ENCODE peak calls at places on chromosomes 16 and 17, in five cellular contexts. W, B, I, J and F are unnamed samples.

GRCh38 chr17:31702040-31702439 is 157.0 kb downstream of the COPRS start:
- DNase-seq in J (no peak), W (no peak), B (no peak), I (no peak), F (no peak)

GRCh38 chr17:64399071-64399766 is 8.6 kb upstream of the PECAM1 start:
- DNase-seq in J (peak; percentile 49), W (no peak), I (no peak), B (no peak), F (no peak)

GRCh38 chr17:29158515-29159275 is 21.5 kb downstream of the MYO18A start:
- DNase-seq in I (no peak), B (peak; percentile 60), J (peak; percentile 72), W (no peak), F (no peak)

GRCh38 chr17:59093702-59094231 is 12.9 kb downstream of the TRIM37 start:
- DNase-seq in B (peak; percentile 81), W (no peak), J (peak; percentile 98), I (peak; percentile 68), F (peak; percentile 72)

GRCh38 chr17:76414334-76415295 is 30.2 kb downstream of the SPHK1 start:
- DNase-seq in I (no peak), B (no peak), W (no peak), J (peak; percentile 65), F (no peak)

GRCh38 chr16:69179255-69180010 is 7.5 kb upstream of the SNTB2 start:
- DNase-seq in I (peak; percentile 80), B (peak; percentile 49), J (peak; percentile 93), W (no peak), F (peak; percentile 89)

GRCh38 chr16:3513892-3514600 is 13.2 kb downstream of the CLUAP1 start:
- DNase-seq in J (no peak), B (no peak), I (no peak), W (no peak), F (no peak)

GRCh38 chr16:14302031-14302398 is 230.9 kb downstream of the MRTFB start:
- DNase-seq in J (peak; percentile 66), W (no peak), B (no peak), I (no peak), F (no peak)

GRCh38 chr16:14667347-14668266 is 26.5 kb downstream of the PLA2G10 start:
- DNase-seq in W (no peak), J (no peak), B (no peak), I (peak; percentile 69), F (no peak)

GRCh38 chr17:20032636-20033035 is 23.5 kb downstream of the SPECC1 start:
- DNase-seq in B (no peak), I (no peak), W (no peak), J (no peak), F (no peak)

GRCh38 chr16:2774161-2774891 is 2.8 kb downstream of the ELOB start:
- DNase-seq in W (no peak), J (no peak), B (no peak), I (no peak), F (no peak)

GRCh38 chr16:46954562-46954961 is 18.9 kb downstream of the DNAJA2 start:
- DNase-seq in J (no peak), B (no peak), W (no peak), I (no peak), F (no peak)

GRCh38 chr17:30809867-30810266 is 14.6 kb downstream of the CRLF3 start:
- DNase-seq in W (no peak), B (no peak), J (no peak), I (no peak), F (no peak)

GRCh38 chr17:69460963-69461922 is 46.7 kb downstream of the MAP2K6 start:
- DNase-seq in W (no peak), J (no peak), I (no peak), B (no peak), F (no peak)

GRCh38 chr16:4052801-4053662 is 63.2 kb downstream of the ADCY9 start:
- DNase-seq in J (no peak), B (no peak), W (peak; percentile 43), I (peak; percentile 80), F (no peak)

GRCh38 chr17:55607736-55608341 is 96.6 kb upstream of the SMIM36 start:
- DNase-seq in W (no peak), B (peak; percentile 57), J (peak; percentile 77), I (peak; percentile 60), F (peak; percentile 66)

GRCh38 chr17:43532581-43532980 is 13.6 kb downstream of the ETV4 start:
- DNase-seq in W (no peak), I (no peak), J (no peak), B (no peak), F (no peak)

GRCh38 chr17:42670199-42670924 is 6.4 kb downstream of the PLEKHH3 start:
- DNase-seq in I (no peak), J (no peak), B (no peak), W (no peak), F (no peak)

GRCh38 chr16:58306327-58306726 is 11.5 kb upstream of the PRSS54 start:
- DNase-seq in B (no peak), J (peak; percentile 55), W (no peak), I (no peak), F (no peak)

GRCh38 chr16:2365895-2366294 is 25.4 kb upstream of the ABCA3 start:
- DNase-seq in W (no peak), J (peak; percentile 64), B (peak; percentile 18), I (no peak), F (no peak)

GRCh38 chr17:10089221-10089799 is 109.1 kb downstream of the GAS7 start:
- DNase-seq in B (no peak), J (no peak), W (no peak), I (no peak), F (no peak)

GRCh38 chr16:13866073-13866472 is 53.9 kb upstream of the ERCC4 start:
- DNase-seq in I (peak; percentile 72), J (peak; percentile 92), B (peak; percentile 43), W (no peak), F (peak; percentile 40)

GRCh38 chr17:79716183-79716797 is 14.5 kb upstream of the ENPP7 start:
- DNase-seq in I (no peak), B (no peak), J (no peak), W (no peak), F (no peak)

GRCh38 chr17:79722787-79723186 is 8.0 kb upstream of the ENPP7 start:
- DNase-seq in I (no peak), J (no peak), B (no peak), W (no peak), F (no peak)

GRCh38 chr17:79720705-79721295 is 9.9 kb upstream of the ENPP7 start:
- DNase-seq in B (no peak), J (no peak), I (no peak), W (no peak), F (no peak)

DNA sequence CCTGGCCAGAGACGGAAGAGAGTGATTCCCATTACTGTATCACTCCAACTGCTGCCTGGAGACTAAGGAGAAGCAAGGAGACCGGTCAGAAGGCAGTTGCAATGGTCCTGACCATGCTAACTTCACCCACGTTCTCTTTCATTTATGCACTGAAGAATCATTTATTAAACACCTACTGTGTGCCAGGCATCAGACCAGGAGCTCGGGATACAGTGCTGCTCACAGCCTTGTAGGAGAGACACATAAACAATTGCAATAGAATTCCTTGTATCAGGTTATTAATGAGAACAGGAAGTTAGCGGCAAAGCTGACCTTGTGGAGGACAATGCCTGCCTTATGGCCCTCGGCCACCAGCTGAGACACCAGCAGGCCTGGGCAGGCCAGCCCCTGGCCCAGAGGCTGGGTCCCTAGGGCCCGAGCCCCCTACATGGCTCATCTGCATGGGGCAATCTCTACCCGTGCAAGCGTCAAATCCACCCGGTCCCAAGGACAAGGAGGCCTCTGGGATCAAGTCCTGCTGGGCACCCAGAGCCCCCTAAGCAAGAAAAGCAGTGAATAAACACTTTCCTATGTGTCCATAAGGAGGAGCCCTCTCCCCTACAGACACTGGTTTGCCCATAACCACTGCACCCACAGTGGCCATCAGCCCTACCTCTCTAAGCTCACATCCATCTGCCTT is 8.6 kb upstream of the ENPP7 start:
- DNase-seq in B (no peak), I (no peak), W (no peak), J (no peak), F (no peak)
- TF ChIP-seq CTCF in B (peak; percentile 23), I (no peak), W (no peak), J (peak; percentile 20), F (no peak)

GRCh38 chr17:45631941-45632340 is 141.4 kb upstream of the PLEKHM1 start:
- DNase-seq in J (no peak), I (no peak), B (no peak), W (no peak), F (no peak)

GRCh38 chr17:45628019-45628418 is 137.5 kb upstream of the PLEKHM1 start:
- DNase-seq in J (no peak), B (no peak), I (no peak), W (no peak), F (no peak)
- H3K4me3 ChIP-seq in J (no peak overlapping the region), B (no peak overlapping the region), I (no peak overlapping the region), W (no peak overlapping the region), F (no peak overlapping the region)

GRCh38 chr16:89169778-89170177 is 1.8 kb upstream of the CDH15 start:
- DNase-seq in J (no peak), B (no peak), I (no peak), W (no peak), F (no peak)

GRCh38 chr16:89171216-89172170 is at the start of gene CDH15:
- DNase-seq in W (peak; percentile 91), I (peak; percentile 95), J (peak; percentile 75), B (peak; percentile 64), F (peak; percentile 70)

GRCh38 chr16:89168381-89169189 is 3.0 kb upstream of the CDH15 start:
- DNase-seq in W (no peak), I (no peak), J (peak; percentile 13), B (no peak), F (no peak)

GRCh38 chr16:89172171-89172900 is 788 bp downstream of the CDH15 start:
- DNase-seq in B (no peak), J (no peak), W (no peak), I (no peak), F (no peak)

GRCh38 chr16:89170346-89171215 is 967 bp upstream of the CDH15 start:
- DNase-seq in W (no peak), I (peak; percentile 74), B (no peak), J (no peak), F (no peak)
- TF ChIP-seq CTCF in W (no peak), I (no peak), B (no peak), J (no peak), F (no peak)

GRCh38 chr17:6376901-6377300 is 58.0 kb downstream of the AIPL1 start:
- DNase-seq in B (no peak), I (no peak), W (no peak), J (no peak), F (no peak)

GRCh38 chr17:6377906-6378305 is 57.0 kb downstream of the AIPL1 start:
- DNase-seq in J (no peak), W (no peak), B (no peak), I (no peak), F (no peak)

GRCh38 chr17:6374271-6374691 is 60.6 kb downstream of the AIPL1 start:
- DNase-seq in W (no peak), I (no peak), B (no peak), J (no peak), F (no peak)

GRCh38 chr17:6374761-6375312 is 60.1 kb downstream of the AIPL1 start:
- DNase-seq in B (no peak), W (no peak), I (no peak), J (peak; percentile 6), F (no peak)
- H3K4me3 ChIP-seq in B (peak overlapping the region; percentile 20), W (no peak overlapping the region), I (no peak overlapping the region), J (no peak overlapping the region), F (no peak overlapping the region)

GRCh38 chr17:57499648-57500049 is 243.3 kb downstream of the MSI2 start:
- DNase-seq in B (no peak), W (no peak), J (no peak), I (no peak), F (no peak)
- TF ChIP-seq CTCF in B (no peak), W (no peak), J (no peak), I (no peak), F (peak; percentile 3)